ENCODE peak calls at places on chromosome 2, in nine cellular contexts. N is GM12878, E is HepG2, D is H1, F is IMR-90, B is SK-N-SH, C is keratinocyte, Z is endothelial cell of umbilical vein, I is neural progenitor cell. L is an unnamed sample.

GRCh38 chr2:88187038-88187676 is 17.0 kb downstream of the THNSL2 start:
- DNase-seq in C (no peak), F (peak), E (peak), I (peak), Z (peak), B (peak), D (peak), N (no peak), L (peak)

GRCh38 chr2:94982661-94983060 is 42.8 kb upstream of the MAL start:
- DNase-seq in E (no peak), C (no peak), B (no peak), F (peak), D (no peak), Z (no peak), N (no peak), I (no peak), L (no peak)

GRCh38 chr2:207868855-207869596 is 99.3 kb upstream of the FZD5 start:
- DNase-seq in C (no peak), I (no peak), N (no peak), F (no peak), D (no peak), B (no peak), Z (no peak), E (no peak), L (no peak)

GRCh38 chr2:118913805-118914645 is 28.0 kb upstream of the MARCO start:
- DNase-seq in Z (no peak), E (no peak), C (peak), I (no peak), B (no peak), F (no peak), N (no peak), D (no peak), L (no peak)

GRCh38 chr2:175575346-175576258 is 394.1 kb upstream of the ATP5MC3 start:
- DNase-seq in B (no peak), E (no peak), D (no peak), F (no peak), Z (no peak), C (no peak), N (peak), I (peak), L (peak)

GRCh38 chr2:9230881-9231280 is 24.3 kb downstream of the ASAP2 start:
- DNase-seq in Z (no peak), E (no peak), N (no peak), B (no peak), C (no peak), F (no peak), I (no peak), D (no peak), L (no peak)

GRCh38 chr2:224469374-224469964 is 67.6 kb upstream of the FAM124B start:
- DNase-seq in Z (no peak), B (no peak), F (no peak), D (no peak), N (no peak), E (no peak), C (no peak), I (no peak), L (no peak)

GRCh38 chr2:36695746-36696415 is 626 bp upstream of the VIT start:
- DNase-seq in C (no peak), N (no peak), B (peak), Z (peak), I (no peak), D (no peak), F (peak), E (no peak), L (no peak)

GRCh38 chr2:224930124-224930523 is 112.1 kb downstream of the DOCK10 start:
- DNase-seq in B (no peak), C (no peak), N (no peak), F (no peak), I (no peak), E (no peak), Z (no peak), D (no peak), L (no peak)

GRCh38 chr2:63054812-63055509 is 4.3 kb downstream of the OTX1 start:
- DNase-seq in C (no peak), D (peak), Z (no peak), F (no peak), I (peak), E (no peak), N (no peak), B (peak), L (no peak)

GRCh38 chr2:218202266-218202665 is 14.7 kb upstream of the ARPC2 start:
- DNase-seq in F (no peak), E (no peak), B (no peak), N (no peak), Z (no peak), I (no peak), D (no peak), C (no peak), L (no peak)

GRCh38 chr2:61356958-61357350 is 113.9 kb downstream of the USP34 start:
- DNase-seq in C (no peak), E (no peak), N (no peak), F (peak), B (no peak), Z (no peak), D (no peak), I (no peak), L (no peak)

GRCh38 chr2:236360486-236360885 is 96.3 kb upstream of the ASB18 start:
- DNase-seq in F (no peak), B (no peak), N (no peak), E (no peak), I (no peak), C (no peak), D (no peak), Z (no peak), L (no peak)

GRCh38 chr2:86035371-86035882 is 70.3 kb downstream of the POLR1A start:
- DNase-seq in I (no peak), E (no peak), Z (no peak), N (no peak), F (no peak), D (no peak), B (no peak), C (no peak), L (no peak)

GRCh38 chr2:86035883-86036789 is 69.5 kb downstream of the POLR1A start:
- DNase-seq in C (no peak), I (no peak), E (no peak), F (peak), B (peak), N (peak), D (no peak), Z (peak), L (no peak)

GRCh38 chr2:86037141-86037794 is 68.4 kb downstream of the POLR1A start:
- DNase-seq in E (no peak), D (no peak), I (no peak), B (no peak), Z (peak), C (no peak), N (no peak), F (peak), L (no peak)

GRCh38 chr2:86037795-86038192 is 67.9 kb downstream of the POLR1A start:
- DNase-seq in F (no peak), D (no peak), N (no peak), I (no peak), Z (no peak), B (no peak), E (no peak), C (no peak), L (no peak)

GRCh38 chr2:86036790-86037138 is 68.9 kb downstream of the POLR1A start:
- DNase-seq in E (no peak), B (no peak), D (no peak), F (no peak), N (no peak), I (no peak), C (no peak), Z (no peak), L (no peak)
- H3K9ac ChIP-seq in E (no peak), B (no peak), D (no peak), F (peak), N (peak), I (no peak), C (peak), Z (peak), L (no peak)

DNA sequence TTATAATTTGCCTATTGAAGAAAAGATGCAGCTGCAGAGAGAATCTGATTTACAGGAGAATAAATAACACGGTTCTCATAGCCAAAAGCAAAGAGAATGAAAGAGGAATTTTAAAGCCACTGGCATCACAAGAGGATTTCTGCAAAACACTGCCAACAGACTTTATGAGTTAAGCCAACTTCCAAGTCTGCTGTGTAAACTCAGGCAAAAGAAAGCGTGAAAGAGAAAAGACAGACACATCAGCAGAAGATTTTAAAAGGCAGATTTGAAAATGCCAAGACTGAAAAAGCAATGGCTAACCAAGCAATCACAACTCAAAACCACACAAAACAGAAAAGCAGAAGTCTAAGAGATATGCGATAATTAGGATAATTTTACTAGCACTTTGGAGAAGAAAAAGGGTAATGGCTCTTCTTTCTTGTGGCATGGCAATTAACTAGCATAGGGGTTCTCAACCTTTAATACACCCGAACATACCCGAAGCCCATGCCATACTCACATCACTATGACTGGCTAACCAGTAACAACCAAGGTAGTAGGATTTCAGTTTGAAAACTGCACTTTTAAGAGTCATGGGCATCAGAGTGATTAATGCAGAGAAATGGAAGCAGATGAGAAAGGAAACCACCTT is 4.9 kb downstream of the DARS1 start:
- DNase-seq in E (no peak), I (no peak), C (no peak), Z (no peak), N (peak), D (no peak), B (no peak), F (no peak), L (no peak)
- H3K4me3 ChIP-seq in E (no peak), I (no peak), C (no peak), Z (no peak), N (peak), D (no peak), B (no peak), F (no peak), L (no peak)

DNA sequence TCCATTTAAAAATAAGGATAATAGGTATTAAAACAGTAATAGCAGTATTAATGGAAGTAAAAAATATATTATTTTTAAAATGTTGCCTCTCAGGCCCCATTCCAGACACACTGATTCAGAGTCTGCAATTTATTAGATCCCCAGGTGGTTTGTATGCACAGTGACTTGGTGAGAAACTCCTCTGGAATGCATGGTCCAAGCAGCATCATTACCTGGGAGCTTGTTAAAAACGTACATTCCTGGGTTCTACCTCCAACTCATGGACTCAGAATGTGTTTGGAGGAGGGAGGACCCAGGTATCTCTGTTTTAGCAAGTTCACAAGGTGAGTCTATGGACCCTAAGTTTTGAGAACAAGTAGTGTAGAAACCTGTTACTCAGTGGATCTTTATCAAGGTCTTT is 95.6 kb downstream of the ITGA4 start:
- DNase-seq in F (no peak), Z (no peak), B (no peak), D (no peak), E (no peak), N (no peak), I (no peak), C (peak), L (no peak)
- H2AFZ ChIP-seq in F (no peak), Z (no peak), B (no peak), D (peak), E (no peak), N (no peak), I (no peak), C (peak), L (no peak)

GRCh38 chr2:74658516-74658915 is 4.5 kb downstream of the SEMA4F start:
- DNase-seq in E (no peak), D (no peak), I (no peak), N (no peak), Z (no peak), B (no peak), F (peak), C (no peak), L (no peak)

GRCh38 chr2:74659462-74659861 is 5.4 kb downstream of the SEMA4F start:
- DNase-seq in B (no peak), D (no peak), C (no peak), Z (no peak), I (no peak), N (no peak), E (no peak), F (peak), L (no peak)

GRCh38 chr2:74653589-74653984 is 460 bp upstream of the SEMA4F start:
- DNase-seq in I (no peak), B (peak), N (no peak), C (no peak), F (no peak), Z (no peak), E (no peak), D (no peak), L (no peak)

GRCh38 chr2:74655579-74655978 is 1.5 kb downstream of the SEMA4F start:
- DNase-seq in I (no peak), F (no peak), D (no peak), Z (no peak), N (no peak), C (no peak), E (no peak), B (no peak), L (no peak)

GRCh38 chr2:74653985-74654882 is at the start of gene SEMA4F:
- DNase-seq in E (peak), D (peak), C (peak), Z (peak), I (peak), F (peak), N (peak), B (peak), L (peak)
- H3K9ac ChIP-seq in E (peak), D (peak), C (peak), Z (peak), I (no peak), F (peak), N (peak), B (peak), L (peak)

GRCh38 chr2:27218614-27219013 is 1.4 kb downstream of the CAD start:
- DNase-seq in C (no peak), Z (no peak), D (no peak), E (no peak), N (no peak), F (no peak), I (no peak), B (no peak), L (peak)
- H3K4me3 ChIP-seq in C (peak), Z (peak), D (peak), E (no peak), N (peak), F (no peak), I (no peak), B (no peak), L (peak)

L was measured in Karpas-422.